ENCODE peak calls at places on chromosomes 4 and X, in six cellular contexts. One of them, this sample, is unnamed.

GRCh38 chr4:67273676-67274075 is 271.6 kb downstream of the CENPC start:
- DNase-seq in astrocyte: no peak
- DNase-seq in stromal cell of bone marrow: no peak
- DNase-seq in NCI-H510A: peak; percentile 38
- DNase-seq in DMS 273 treated with DMSO at 0.1 percent for 48 hours: no peak
- DNase-seq in Right ventricle myocardium superior: no peak
- DNase-seq in this sample: no peak

GRCh38 chrX:153644356-153645125 is 2.5 kb upstream of the DUSP9 start:
- DNase-seq in stromal cell of bone marrow: no peak
- DNase-seq in DMS 273 treated with DMSO at 0.1 percent for 48 hours: no peak
- DNase-seq in NCI-H510A: no peak
- DNase-seq in astrocyte: no peak
- DNase-seq in Right ventricle myocardium superior: no peak
- DNase-seq in this sample: no peak

GRCh38 chr4:7206856-7207567 is 14.7 kb downstream of the SORCS2 start:
- DNase-seq in DMS 273 treated with DMSO at 0.1 percent for 48 hours: peak; percentile 9
- DNase-seq in stromal cell of bone marrow: peak; percentile 88
- DNase-seq in Right ventricle myocardium superior: peak; percentile 91
- DNase-seq in NCI-H510A: no peak
- DNase-seq in astrocyte: peak; percentile 92
- DNase-seq in this sample: no peak

GRCh38 chrX:74420194-74421035 is 878 bp upstream of the SLC16A2 start:
- DNase-seq in astrocyte: peak; percentile 54
- DNase-seq in Right ventricle myocardium superior: peak; percentile 81
- DNase-seq in DMS 273 treated with DMSO at 0.1 percent for 48 hours: peak; percentile 60
- DNase-seq in NCI-H510A: peak; percentile 24
- DNase-seq in stromal cell of bone marrow: peak; percentile 40
- DNase-seq in this sample: peak; percentile 64

GRCh38 chr4:105022811-105023667 is 123.6 kb upstream of the TET2 start:
- DNase-seq in stromal cell of bone marrow: no peak
- DNase-seq in astrocyte: peak; percentile 87
- DNase-seq in NCI-H510A: no peak
- DNase-seq in DMS 273 treated with DMSO at 0.1 percent for 48 hours: no peak
- DNase-seq in Right ventricle myocardium superior: no peak
- DNase-seq in this sample: no peak

GRCh38 chr4:110586137-110586850 is 36.6 kb downstream of the PITX2 start:
- DNase-seq in stromal cell of bone marrow: peak; percentile 61
- DNase-seq in Right ventricle myocardium superior: no peak
- DNase-seq in NCI-H510A: no peak
- DNase-seq in astrocyte: peak; percentile 65
- DNase-seq in DMS 273 treated with DMSO at 0.1 percent for 48 hours: peak; percentile 14
- DNase-seq in this sample: peak; percentile 42

GRCh38 chr4:7361256-7361655 is 73.5 kb downstream of the PSAPL1 start:
- DNase-seq in stromal cell of bone marrow: no peak
- DNase-seq in Right ventricle myocardium superior: peak; percentile 61
- DNase-seq in astrocyte: no peak
- DNase-seq in NCI-H510A: no peak
- DNase-seq in DMS 273 treated with DMSO at 0.1 percent for 48 hours: no peak
- DNase-seq in this sample: no peak

GRCh38 chr4:126264839-126265238 is 950.1 kb downstream of the FAT4 start:
- DNase-seq in stromal cell of bone marrow: peak; percentile 25
- DNase-seq in DMS 273 treated with DMSO at 0.1 percent for 48 hours: no peak
- DNase-seq in NCI-H510A: no peak
- DNase-seq in astrocyte: peak; percentile 73
- DNase-seq in Right ventricle myocardium superior: no peak
- DNase-seq in this sample: no peak

GRCh38 chrX:10007604-10008003 is 40.4 kb downstream of the CLDN34 start:
- DNase-seq in Right ventricle myocardium superior: no peak
- DNase-seq in NCI-H510A: no peak
- DNase-seq in DMS 273 treated with DMSO at 0.1 percent for 48 hours: no peak
- DNase-seq in astrocyte: peak; percentile 52
- DNase-seq in stromal cell of bone marrow: no peak
- DNase-seq in this sample: no peak

GRCh38 chrX:16278927-16279326 is 111.6 kb downstream of the MAGEB17 start:
- DNase-seq in Right ventricle myocardium superior: no peak
- DNase-seq in astrocyte: no peak
- DNase-seq in DMS 273 treated with DMSO at 0.1 percent for 48 hours: no peak
- DNase-seq in stromal cell of bone marrow: no peak
- DNase-seq in NCI-H510A: no peak
- DNase-seq in this sample: no peak

GRCh38 chrX:3815896-3816664 is 102.6 kb upstream of the PRKX start:
- DNase-seq in NCI-H510A: peak; percentile 44
- DNase-seq in DMS 273 treated with DMSO at 0.1 percent for 48 hours: no peak
- DNase-seq in astrocyte: peak; percentile 13
- DNase-seq in stromal cell of bone marrow: peak; percentile 8
- DNase-seq in Right ventricle myocardium superior: peak; percentile 55
- DNase-seq in this sample: no peak

GRCh38 chr4:13907255-13907751 is 279.8 kb upstream of the BOD1L1 start:
- DNase-seq in DMS 273 treated with DMSO at 0.1 percent for 48 hours: no peak
- DNase-seq in NCI-H510A: no peak
- DNase-seq in stromal cell of bone marrow: peak; percentile 93
- DNase-seq in Right ventricle myocardium superior: no peak
- DNase-seq in astrocyte: peak; percentile 99
- DNase-seq in this sample: no peak

GRCh38 chr4:124334119-124334518 is 378.4 kb downstream of the ANKRD50 start:
- DNase-seq in DMS 273 treated with DMSO at 0.1 percent for 48 hours: peak; percentile 65
- DNase-seq in stromal cell of bone marrow: peak; percentile 78
- DNase-seq in Right ventricle myocardium superior: no peak
- DNase-seq in NCI-H510A: peak; percentile 9
- DNase-seq in astrocyte: peak; percentile 73
- DNase-seq in this sample: peak; percentile 74

GRCh38 chr4:112516401-112517066 is 554 bp upstream of the NEUROG2 start:
- DNase-seq in NCI-H510A: peak; percentile 28
- DNase-seq in stromal cell of bone marrow: no peak
- DNase-seq in astrocyte: no peak
- DNase-seq in DMS 273 treated with DMSO at 0.1 percent for 48 hours: no peak
- DNase-seq in Right ventricle myocardium superior: peak; percentile 46
- DNase-seq in this sample: peak; percentile 57

GRCh38 chr4:185470503-185471195 is 884 bp downstream of the CCDC110 start:
- DNase-seq in astrocyte: no peak
- DNase-seq in DMS 273 treated with DMSO at 0.1 percent for 48 hours: no peak
- DNase-seq in Right ventricle myocardium superior: peak; percentile 82
- DNase-seq in stromal cell of bone marrow: no peak
- DNase-seq in NCI-H510A: no peak
- DNase-seq in this sample: peak; percentile 29

GRCh38 chr4:107017681-107018321 is 18.3 kb downstream of the DKK2 start:
- DNase-seq in stromal cell of bone marrow: no peak
- DNase-seq in DMS 273 treated with DMSO at 0.1 percent for 48 hours: no peak
- DNase-seq in astrocyte: no peak
- DNase-seq in Right ventricle myocardium superior: no peak
- DNase-seq in NCI-H510A: no peak
- DNase-seq in this sample: no peak

GRCh38 chr4:148730241-148730640 is 288.0 kb upstream of the NR3C2 start:
- DNase-seq in NCI-H510A: no peak
- DNase-seq in stromal cell of bone marrow: no peak
- DNase-seq in DMS 273 treated with DMSO at 0.1 percent for 48 hours: no peak
- DNase-seq in astrocyte: no peak
- DNase-seq in Right ventricle myocardium superior: no peak
- DNase-seq in this sample: no peak

GRCh38 chrX:53077207-53078197 is 4.7 kb upstream of the TSPYL2 start:
- DNase-seq in Right ventricle myocardium superior: no peak
- DNase-seq in stromal cell of bone marrow: no peak
- DNase-seq in DMS 273 treated with DMSO at 0.1 percent for 48 hours: no peak
- DNase-seq in NCI-H510A: no peak
- DNase-seq in astrocyte: no peak
- DNase-seq in this sample: no peak

GRCh38 chr4:175330236-175330635 is 412.1 kb downstream of the ADAM29 start:
- DNase-seq in NCI-H510A: no peak
- DNase-seq in Right ventricle myocardium superior: no peak
- DNase-seq in stromal cell of bone marrow: no peak
- DNase-seq in DMS 273 treated with DMSO at 0.1 percent for 48 hours: no peak
- DNase-seq in astrocyte: peak; percentile 8
- DNase-seq in this sample: no peak

GRCh38 chrX:20515841-20516461 is 249.2 kb upstream of the RPS6KA3 start:
- DNase-seq in stromal cell of bone marrow: peak; percentile 78
- DNase-seq in DMS 273 treated with DMSO at 0.1 percent for 48 hours: no peak
- DNase-seq in astrocyte: peak; percentile 96
- DNase-seq in Right ventricle myocardium superior: no peak
- DNase-seq in NCI-H510A: no peak
- DNase-seq in this sample: no peak

GRCh38 chr4:184728858-184729257 is 5.0 kb downstream of the CENPU start:
- DNase-seq in astrocyte: peak; percentile 61
- DNase-seq in Right ventricle myocardium superior: no peak
- DNase-seq in DMS 273 treated with DMSO at 0.1 percent for 48 hours: no peak
- DNase-seq in NCI-H510A: no peak
- DNase-seq in stromal cell of bone marrow: no peak
- DNase-seq in this sample: no peak

GRCh38 chrX:68827256-68827655 is 1.6 kb upstream of the EFNB1 start:
- DNase-seq in Right ventricle myocardium superior: no peak
- DNase-seq in stromal cell of bone marrow: no peak
- DNase-seq in NCI-H510A: no peak
- DNase-seq in astrocyte: no peak
- DNase-seq in DMS 273 treated with DMSO at 0.1 percent for 48 hours: no peak
- DNase-seq in this sample: no peak

GRCh38 chrX:11546917-11547316 is 118.8 kb downstream of the ARHGAP6 start:
- DNase-seq in stromal cell of bone marrow: no peak
- DNase-seq in DMS 273 treated with DMSO at 0.1 percent for 48 hours: no peak
- DNase-seq in astrocyte: no peak
- DNase-seq in NCI-H510A: no peak
- DNase-seq in Right ventricle myocardium superior: no peak
- DNase-seq in this sample: no peak

GRCh38 chr4:88960576-88960975 is 96.4 kb downstream of the FAM13A start:
- DNase-seq in stromal cell of bone marrow: no peak
- DNase-seq in astrocyte: no peak
- DNase-seq in Right ventricle myocardium superior: no peak
- DNase-seq in NCI-H510A: no peak
- DNase-seq in DMS 273 treated with DMSO at 0.1 percent for 48 hours: no peak
- DNase-seq in this sample: no peak

GRCh38 chrX:132481449-132481848 is 7.4 kb downstream of the MBNL3 start:
- DNase-seq in NCI-H510A: no peak
- DNase-seq in Right ventricle myocardium superior: no peak
- DNase-seq in astrocyte: no peak
- DNase-seq in DMS 273 treated with DMSO at 0.1 percent for 48 hours: no peak
- DNase-seq in stromal cell of bone marrow: no peak
- DNase-seq in this sample: no peak

GRCh38 chrX:54043696-54044125 is 562 bp downstream of the PHF8 start:
- DNase-seq in stromal cell of bone marrow: no peak
- DNase-seq in astrocyte: peak; percentile 3
- DNase-seq in NCI-H510A: no peak
- DNase-seq in Right ventricle myocardium superior: peak; percentile 59
- DNase-seq in DMS 273 treated with DMSO at 0.1 percent for 48 hours: no peak
- DNase-seq in this sample: peak; percentile 51

GRCh38 chrX:153921070-153921469 is 5.0 kb downstream of the ARHGAP4 start:
- DNase-seq in NCI-H510A: no peak
- DNase-seq in Right ventricle myocardium superior: no peak
- DNase-seq in stromal cell of bone marrow: no peak
- DNase-seq in astrocyte: no peak
- DNase-seq in DMS 273 treated with DMSO at 0.1 percent for 48 hours: no peak
- DNase-seq in this sample: no peak

GRCh38 chr4:52173470-52174055 is 122.5 kb downstream of the SPATA18 start:
- DNase-seq in stromal cell of bone marrow: peak; percentile 76
- DNase-seq in DMS 273 treated with DMSO at 0.1 percent for 48 hours: no peak
- DNase-seq in Right ventricle myocardium superior: peak; percentile 69
- DNase-seq in astrocyte: no peak
- DNase-seq in NCI-H510A: no peak
- DNase-seq in this sample: no peak

GRCh38 chr4:133154725-133155124 is 5.6 kb downstream of the PCDH10 start:
- DNase-seq in DMS 273 treated with DMSO at 0.1 percent for 48 hours: no peak
- DNase-seq in astrocyte: peak; percentile 53
- DNase-seq in stromal cell of bone marrow: peak; percentile 16
- DNase-seq in NCI-H510A: no peak
- DNase-seq in Right ventricle myocardium superior: no peak
- DNase-seq in this sample: no peak

GRCh38 chrX:154358011-154358410 is 16.4 kb downstream of the FLNA start:
- DNase-seq in astrocyte: no peak
- DNase-seq in stromal cell of bone marrow: no peak
- DNase-seq in NCI-H510A: no peak
- DNase-seq in Right ventricle myocardium superior: no peak
- DNase-seq in DMS 273 treated with DMSO at 0.1 percent for 48 hours: no peak
- DNase-seq in this sample: no peak

GRCh38 chr4:76055005-76055404 is 19.1 kb upstream of the CXCL11 start:
- DNase-seq in DMS 273 treated with DMSO at 0.1 percent for 48 hours: no peak
- DNase-seq in NCI-H510A: no peak
- DNase-seq in astrocyte: no peak
- DNase-seq in Right ventricle myocardium superior: no peak
- DNase-seq in stromal cell of bone marrow: no peak
- DNase-seq in this sample: no peak

GRCh38 chr4:67091668-67092067 is 453.6 kb downstream of the CENPC start:
- DNase-seq in astrocyte: no peak
- DNase-seq in NCI-H510A: no peak
- DNase-seq in stromal cell of bone marrow: no peak
- DNase-seq in Right ventricle myocardium superior: no peak
- DNase-seq in DMS 273 treated with DMSO at 0.1 percent for 48 hours: no peak
- DNase-seq in this sample: peak; percentile 55

GRCh38 chr4:128565054-128565453 is 244.4 kb upstream of the JADE1 start:
- DNase-seq in NCI-H510A: no peak
- DNase-seq in stromal cell of bone marrow: no peak
- DNase-seq in astrocyte: no peak
- DNase-seq in Right ventricle myocardium superior: no peak
- DNase-seq in DMS 273 treated with DMSO at 0.1 percent for 48 hours: no peak
- DNase-seq in this sample: no peak

GRCh38 chrX:38154340-38154739 is 66.3 kb downstream of the SRPX start:
- DNase-seq in DMS 273 treated with DMSO at 0.1 percent for 48 hours: no peak
- DNase-seq in astrocyte: no peak
- DNase-seq in NCI-H510A: no peak
- DNase-seq in stromal cell of bone marrow: no peak
- DNase-seq in Right ventricle myocardium superior: no peak
- DNase-seq in this sample: no peak

GRCh38 chrX:130179579-130180215 is 7.9 kb downstream of the RAB33A start:
- DNase-seq in Right ventricle myocardium superior: no peak
- DNase-seq in stromal cell of bone marrow: no peak
- DNase-seq in NCI-H510A: no peak
- DNase-seq in DMS 273 treated with DMSO at 0.1 percent for 48 hours: no peak
- DNase-seq in astrocyte: no peak
- DNase-seq in this sample: no peak

GRCh38 chr4:186808635-186809018 is 85.0 kb upstream of the FAT1 start:
- DNase-seq in NCI-H510A: no peak
- DNase-seq in Right ventricle myocardium superior: no peak
- DNase-seq in stromal cell of bone marrow: peak; percentile 67
- DNase-seq in astrocyte: peak; percentile 96
- DNase-seq in DMS 273 treated with DMSO at 0.1 percent for 48 hours: no peak
- DNase-seq in this sample: no peak

GRCh38 chr4:151331276-151332042 is 6.1 kb upstream of the SH3D19 start:
- DNase-seq in DMS 273 treated with DMSO at 0.1 percent for 48 hours: no peak
- DNase-seq in stromal cell of bone marrow: no peak
- DNase-seq in Right ventricle myocardium superior: no peak
- DNase-seq in NCI-H510A: no peak
- DNase-seq in astrocyte: peak; percentile 74
- DNase-seq in this sample: no peak

This sample was measured in NCI-H446.